ENCODE peak calls at places on chromosome 10, in four cellular contexts. One of them, this sample, is unnamed.

GRCh38 chr10:77899080-77899477 is 27.5 kb downstream of the DLG5 start:
- DNase-seq in K562: no peak
- DNase-seq in HCT116: peak; percentile 36
- DNase-seq in HepG2: no peak
- DNase-seq in this sample: no peak

GRCh38 chr10:30600005-30600404 is 29.5 kb downstream of the LYZL2 start:
- DNase-seq in HepG2: no peak
- DNase-seq in HCT116: no peak
- DNase-seq in K562: no peak
- DNase-seq in this sample: no peak

GRCh38 chr10:49605177-49605938 is 4.8 kb upstream of the SLC18A3 start:
- DNase-seq in K562: no peak
- DNase-seq in HepG2: no peak
- DNase-seq in HCT116: no peak
- DNase-seq in this sample: no peak

GRCh38 chr10:114576716-114577115 is 81.4 kb downstream of the ABLIM1 start:
- DNase-seq in K562: no peak
- DNase-seq in HepG2: no peak
- DNase-seq in HCT116: no peak
- DNase-seq in this sample: no peak

GRCh38 chr10:57053530-57053929 is 692.5 kb upstream of the ZWINT start:
- DNase-seq in K562: no peak
- DNase-seq in HepG2: no peak
- DNase-seq in HCT116: no peak
- DNase-seq in this sample: no peak

GRCh38 chr10:60444494-60445064 is 54.9 kb upstream of the ANK3 start:
- DNase-seq in HCT116: peak; percentile 18
- DNase-seq in K562: no peak
- DNase-seq in HepG2: peak; percentile 4
- DNase-seq in this sample: no peak

GRCh38 chr10:114653926-114654325 is 4.1 kb downstream of the ABLIM1 start:
- DNase-seq in HepG2: no peak
- DNase-seq in HCT116: no peak
- DNase-seq in K562: no peak
- DNase-seq in this sample: no peak

GRCh38 chr10:10256860-10257259 is 760.8 kb upstream of the CELF2 start:
- DNase-seq in HepG2: no peak
- DNase-seq in K562: no peak
- DNase-seq in HCT116: no peak
- DNase-seq in this sample: no peak

GRCh38 chr10:97726636-97727178 is 10.2 kb upstream of the ZFYVE27 start:
- DNase-seq in K562: peak; percentile 28
- DNase-seq in HCT116: no peak
- DNase-seq in HepG2: peak; percentile 59
- DNase-seq in this sample: peak; percentile 55

GRCh38 chr10:124414077-124414476 is 4.6 kb downstream of the OAT start:
- DNase-seq in HepG2: no peak
- DNase-seq in K562: no peak
- DNase-seq in HCT116: no peak
- DNase-seq in this sample: no peak

GRCh38 chr10:129940617-129941198 is 23.4 kb downstream of the EBF3 start:
- DNase-seq in HCT116: no peak
- DNase-seq in HepG2: no peak
- DNase-seq in K562: no peak
- DNase-seq in this sample: no peak

GRCh38 chr10:71218046-71218832 is 5.9 kb downstream of the UNC5B start:
- DNase-seq in HCT116: peak; percentile 36
- DNase-seq in K562: peak; percentile 29
- DNase-seq in HepG2: peak; percentile 20
- DNase-seq in this sample: no peak

GRCh38 chr10:71323407-71323806 is 4.3 kb downstream of the SLC29A3 start:
- DNase-seq in K562: peak; percentile 61
- DNase-seq in HepG2: peak; percentile 35
- DNase-seq in HCT116: peak; percentile 32
- DNase-seq in this sample: no peak

GRCh38 chr10:23069019-23069665 is 26.2 kb upstream of the MSRB2 start:
- DNase-seq in K562: no peak
- DNase-seq in HCT116: no peak
- DNase-seq in HepG2: no peak
- DNase-seq in this sample: no peak

GRCh38 chr10:104076743-104077160 is 8.9 kb downstream of the COL17A1 start:
- DNase-seq in HepG2: no peak
- DNase-seq in HCT116: no peak
- DNase-seq in K562: no peak
- DNase-seq in this sample: no peak

GRCh38 chr10:26697163-26697921 is at the start of gene PDSS1:
- DNase-seq in HCT116: peak; percentile 28
- DNase-seq in HepG2: peak; percentile 46
- DNase-seq in K562: peak; percentile 84
- DNase-seq in this sample: no peak
- TF ChIP-seq REST in HCT116: no peak
- TF ChIP-seq REST in HepG2: no peak
- TF ChIP-seq REST in K562: peak; percentile 78
- TF ChIP-seq REST in this sample: no peak

GRCh38 chr10:119409906-119410305 is 132.6 kb downstream of the RGS10 start:
- DNase-seq in HCT116: no peak
- DNase-seq in K562: no peak
- DNase-seq in HepG2: peak; percentile 75
- DNase-seq in this sample: no peak

GRCh38 chr10:119412831-119413737 is 129.4 kb downstream of the RGS10 start:
- DNase-seq in K562: no peak
- DNase-seq in HCT116: no peak
- DNase-seq in HepG2: peak; percentile 34
- DNase-seq in this sample: no peak

GRCh38 chr10:119413738-119414611 is 128.5 kb downstream of the RGS10 start:
- DNase-seq in K562: no peak
- DNase-seq in HCT116: no peak
- DNase-seq in HepG2: no peak
- DNase-seq in this sample: no peak

GRCh38 chr10:119410361-119411116 is 132.0 kb downstream of the RGS10 start:
- DNase-seq in HepG2: no peak
- DNase-seq in K562: no peak
- DNase-seq in HCT116: no peak
- DNase-seq in this sample: no peak

DNA sequence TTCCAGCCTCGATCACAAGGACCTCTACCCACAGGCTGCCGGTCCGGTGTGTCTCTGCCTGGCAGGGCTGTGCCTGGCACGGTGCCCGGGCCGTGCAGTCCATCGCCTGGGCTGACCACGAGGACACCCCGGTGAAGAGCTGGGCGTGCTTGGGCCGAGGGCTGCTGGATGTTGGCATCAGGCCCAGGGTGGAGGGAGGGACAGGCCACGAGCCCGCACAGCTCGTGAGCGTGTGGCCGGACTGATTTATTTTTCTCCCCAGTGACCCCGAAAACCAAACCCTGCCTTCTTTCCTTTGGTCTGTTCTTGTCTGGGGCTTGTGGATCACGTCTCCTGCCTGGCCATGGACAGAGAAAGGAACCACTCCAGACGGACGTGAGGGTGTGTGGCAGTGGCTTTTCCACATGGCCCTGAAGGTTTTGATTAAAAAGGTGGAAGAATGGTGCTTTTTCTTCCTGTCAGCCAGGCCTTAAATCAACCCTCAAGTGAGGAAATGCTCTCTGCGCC is 130.2 kb downstream of the RGS10 start:
- DNase-seq in K562: no peak
- DNase-seq in HepG2: no peak
- DNase-seq in HCT116: no peak
- DNase-seq in this sample: no peak
- TF ChIP-seq TCF7L2 in K562: no peak
- TF ChIP-seq TCF7L2 in HepG2: no peak
- TF ChIP-seq TCF7L2 in HCT116: no peak
- TF ChIP-seq TCF7L2 in this sample: no peak

GRCh38 chr10:43287056-43288007 is 20.5 kb upstream of the RASGEF1A start:
- DNase-seq in HCT116: peak; percentile 66
- DNase-seq in HepG2: no peak
- DNase-seq in K562: no peak
- DNase-seq in this sample: peak; percentile 90

GRCh38 chr10:43282881-43283280 is 16.0 kb upstream of the RASGEF1A start:
- DNase-seq in K562: peak; percentile 66
- DNase-seq in HepG2: no peak
- DNase-seq in HCT116: no peak
- DNase-seq in this sample: no peak

GRCh38 chr10:43286076-43286805 is 19.4 kb upstream of the RASGEF1A start:
- DNase-seq in HCT116: no peak
- DNase-seq in HepG2: no peak
- DNase-seq in K562: no peak
- DNase-seq in this sample: no peak

GRCh38 chr10:43284341-43284910 is 17.6 kb upstream of the RASGEF1A start:
- DNase-seq in HepG2: no peak
- DNase-seq in HCT116: no peak
- DNase-seq in K562: no peak
- DNase-seq in this sample: no peak
- TF ChIP-seq REST in HepG2: peak; percentile 88
- TF ChIP-seq REST in HCT116: peak; percentile 93
- TF ChIP-seq REST in K562: peak; percentile 94
- TF ChIP-seq REST in this sample: peak; percentile 94

GRCh38 chr10:17984563-17984962 is 32.8 kb downstream of the SLC39A12 start:
- DNase-seq in K562: no peak
- DNase-seq in HepG2: no peak
- DNase-seq in HCT116: no peak
- DNase-seq in this sample: no peak

GRCh38 chr10:17992266-17992665 is 40.5 kb downstream of the SLC39A12 start:
- DNase-seq in K562: no peak
- DNase-seq in HepG2: no peak
- DNase-seq in HCT116: no peak
- DNase-seq in this sample: no peak

GRCh38 chr10:17993361-17993760 is 41.6 kb downstream of the SLC39A12 start:
- DNase-seq in HepG2: no peak
- DNase-seq in K562: no peak
- DNase-seq in HCT116: no peak
- DNase-seq in this sample: no peak

DNA sequence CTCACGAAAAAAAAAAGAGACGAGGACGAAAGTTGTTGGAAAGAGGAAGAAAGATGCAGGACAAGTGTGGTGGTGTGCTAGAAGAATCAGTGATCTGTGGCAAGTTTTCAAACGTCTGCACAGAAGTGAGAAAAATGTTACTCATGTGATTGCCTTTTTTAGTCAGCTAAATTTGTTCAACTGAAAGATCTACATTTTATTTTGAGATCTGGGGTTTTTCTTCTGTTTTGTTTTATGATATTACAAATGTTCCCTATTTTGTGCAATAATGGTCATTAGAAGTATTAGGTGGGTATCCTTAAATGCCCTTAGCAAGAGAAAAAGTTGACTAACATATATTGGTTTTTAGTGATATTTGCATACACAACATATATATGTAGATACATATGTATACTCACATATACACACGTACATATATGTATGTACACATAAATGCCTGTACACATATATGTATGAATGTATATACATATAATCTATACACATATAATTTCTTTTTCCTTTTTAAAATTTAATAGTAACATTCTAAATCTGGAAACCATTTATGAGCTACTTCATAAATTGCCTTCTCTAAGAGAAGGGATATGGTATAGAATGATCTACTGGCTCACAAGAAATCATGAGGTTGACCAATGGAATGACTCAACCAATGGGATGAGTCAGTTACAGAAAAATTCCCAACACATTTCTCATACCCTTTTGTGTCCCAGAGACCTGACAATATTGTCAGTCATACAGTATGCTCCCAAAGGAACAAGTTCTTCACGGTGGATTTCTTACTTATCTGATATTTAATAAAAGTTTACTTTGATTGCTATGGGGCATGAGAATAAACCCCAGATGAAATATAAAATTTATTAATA is 38.4 kb downstream of the SLC39A12 start:
- DNase-seq in HepG2: no peak
- DNase-seq in K562: no peak
- DNase-seq in HCT116: peak; percentile 56
- DNase-seq in this sample: peak; percentile 70
- TF ChIP-seq TCF7L2 in HepG2: no peak
- TF ChIP-seq TCF7L2 in K562: no peak
- TF ChIP-seq TCF7L2 in HCT116: no peak
- TF ChIP-seq TCF7L2 in this sample: no peak

GRCh38 chr10:2439983-2440382 is 627.4 kb upstream of the PFKP start:
- DNase-seq in K562: no peak
- DNase-seq in HCT116: no peak
- DNase-seq in HepG2: no peak
- DNase-seq in this sample: no peak
- TF ChIP-seq REST in K562: no peak
- TF ChIP-seq REST in HCT116: no peak
- TF ChIP-seq REST in HepG2: no peak
- TF ChIP-seq REST in this sample: no peak

GRCh38 chr10:108632044-108632443 is 1291.3 kb downstream of the XPNPEP1 start:
- DNase-seq in K562: no peak
- DNase-seq in HepG2: no peak
- DNase-seq in HCT116: no peak
- DNase-seq in this sample: no peak

GRCh38 chr10:108631332-108631731 is 1292.0 kb downstream of the XPNPEP1 start:
- DNase-seq in HCT116: no peak
- DNase-seq in HepG2: no peak
- DNase-seq in K562: no peak
- DNase-seq in this sample: no peak

DNA sequence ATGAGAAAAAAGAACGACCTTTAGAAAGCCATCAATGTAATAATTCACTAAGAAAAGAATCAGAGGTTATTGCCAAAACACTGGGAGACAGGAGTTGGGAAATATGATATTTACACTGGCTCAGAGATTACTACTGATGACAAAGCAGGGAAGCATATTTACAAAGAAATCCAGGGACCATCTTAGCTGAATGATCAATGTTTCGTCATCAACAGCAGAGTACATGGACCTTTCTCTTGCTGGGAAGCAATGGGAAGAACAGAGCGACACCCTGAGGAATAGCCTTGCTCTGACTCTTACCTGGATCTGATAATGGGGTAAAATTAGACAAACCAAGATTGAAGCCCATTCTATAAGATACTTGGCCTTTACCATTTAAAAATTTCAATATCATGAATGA is 1293.5 kb downstream of the XPNPEP1 start:
- DNase-seq in HCT116: no peak
- DNase-seq in HepG2: peak; percentile 1
- DNase-seq in K562: no peak
- DNase-seq in this sample: no peak
- TF ChIP-seq TCF7L2 in HCT116: no peak
- TF ChIP-seq TCF7L2 in HepG2: no peak
- TF ChIP-seq TCF7L2 in K562: no peak
- TF ChIP-seq TCF7L2 in this sample: no peak

GRCh38 chr10:93071177-93071472 is 2.6 kb upstream of the CYP26A1 start:
- DNase-seq in HCT116: no peak
- DNase-seq in K562: peak; percentile 29
- DNase-seq in HepG2: no peak
- DNase-seq in this sample: no peak

GRCh38 chr10:93072713-93073538 is 767 bp upstream of the CYP26A1 start:
- DNase-seq in HepG2: no peak
- DNase-seq in HCT116: no peak
- DNase-seq in K562: no peak
- DNase-seq in this sample: no peak

GRCh38 chr10:93071674-93072224 is 1.9 kb upstream of the CYP26A1 start:
- DNase-seq in HepG2: peak; percentile 70
- DNase-seq in K562: peak; percentile 88
- DNase-seq in HCT116: no peak
- DNase-seq in this sample: no peak

GRCh38 chr10:93073539-93074136 is at the start of gene CYP26A1:
- DNase-seq in HCT116: no peak
- DNase-seq in HepG2: no peak
- DNase-seq in K562: peak; percentile 50
- DNase-seq in this sample: no peak

GRCh38 chr10:93072225-93072712 is 1.4 kb upstream of the CYP26A1 start:
- DNase-seq in HCT116: no peak
- DNase-seq in HepG2: no peak
- DNase-seq in K562: no peak
- DNase-seq in this sample: no peak
- TF ChIP-seq REST in HCT116: no peak
- TF ChIP-seq REST in HepG2: no peak
- TF ChIP-seq REST in K562: no peak
- TF ChIP-seq REST in this sample: no peak

GRCh38 chr10:96358851-96359540 is at the start of gene OPALIN:
- DNase-seq in K562: no peak
- DNase-seq in HepG2: no peak
- DNase-seq in HCT116: no peak
- DNase-seq in this sample: no peak
- TF ChIP-seq TCF7L2 in K562: no peak
- TF ChIP-seq TCF7L2 in HepG2: no peak
- TF ChIP-seq TCF7L2 in HCT116: no peak
- TF ChIP-seq TCF7L2 in this sample: no peak

This sample was measured in Panc1.